ENCODE peak calls at places on chromosomes 7 and 10, in seven cellular contexts. U, L, A, K, R, I and X are unnamed samples.

GRCh38 chr10:21336476-21337170 is 188.9 kb downstream of the SKIDA1 start:
- DNase-seq in U (no peak), L (no peak), A (no peak), K (no peak), R (peak), I (no peak), X (no peak)

GRCh38 chr10:77713506-77714280 is 76.1 kb upstream of the KCNMA1 start:
- DNase-seq in U (no peak), L (no peak), A (no peak), K (no peak), R (no peak), I (no peak), X (no peak)

GRCh38 chr10:112687647-112688046 is 240.6 kb downstream of the VTI1A start:
- DNase-seq in U (no peak), L (no peak), A (no peak), K (no peak), R (peak), I (no peak), X (no peak)

GRCh38 chr10:92689663-92690210 is at the start of gene HHEX:
- DNase-seq in U (peak), L (peak), A (peak), K (peak), R (peak), I (no peak), X (peak)

GRCh38 chr10:44261710-44262455 is 123.0 kb downstream of the CXCL12 start:
- DNase-seq in U (no peak), L (no peak), A (no peak), K (no peak), R (peak), I (no peak), X (peak)

GRCh38 chr7:8125680-8126444 is 136.1 kb downstream of the ICA1 start:
- DNase-seq in U (no peak), L (peak), A (no peak), K (peak), R (peak), I (no peak), X (peak)

GRCh38 chr10:91617073-91617580 is 15.7 kb downstream of the PPP1R3C start:
- DNase-seq in U (no peak), L (no peak), A (no peak), K (no peak), R (peak), I (no peak), X (no peak)

GRCh38 chr7:33143996-33144718 is 14.8 kb downstream of the BBS9 start:
- DNase-seq in U (no peak), L (no peak), A (no peak), K (no peak), R (no peak), I (no peak), X (no peak)

GRCh38 chr7:137469191-137469811 is 125.8 kb upstream of the PTN start:
- DNase-seq in U (no peak), L (no peak), A (no peak), K (no peak), R (no peak), I (no peak), X (no peak)

GRCh38 chr7:76407718-76408117 is 1.8 kb downstream of the SSC4D start:
- DNase-seq in U (no peak), L (no peak), A (no peak), K (no peak), R (no peak), I (no peak), X (no peak)